ENCODE peak calls at places on chromosomes 11 and 22, in four cellular contexts. G is HFF-Myc; Z is activated CD4-positive, alpha-beta T cell treated with anti-CD3 and anti-CD28 coated beads, Interleukin-2, amount 50 U/mL, for 48 hours; K is thoracic aorta. D is an unnamed sample.

GRCh38 chr11:12211331-12212065 is 101.1 kb downstream of the MICAL2 start:
- DNase-seq in G (no peak), Z (no peak), K (no peak), D (no peak)

GRCh38 chr22:50720861-50721844 is 16.9 kb upstream of the ACR start:
- DNase-seq in G (no peak), Z (no peak), K (no peak), D (no peak)

GRCh38 chr11:130413383-130414106 is 14.9 kb downstream of the ADAMTS8 start:
- DNase-seq in G (no peak), Z (no peak), K (no peak), D (no peak)

GRCh38 chr11:37450613-37451012 is 852.6 kb upstream of the RAG2 start:
- DNase-seq in G (no peak), Z (no peak), K (no peak), D (no peak)

GRCh38 chr11:19276859-19277808 is 36.4 kb upstream of the E2F8 start:
- DNase-seq in G (no peak), Z (no peak), K (no peak), D (peak; percentile 75)

GRCh38 chr11:75639752-75640151 is 29.1 kb downstream of the MAP6 start:
- DNase-seq in G (no peak), Z (no peak), K (peak; percentile 22), D (peak; percentile 50)

GRCh38 chr22:46613606-46613997 is 6.6 kb upstream of the GRAMD4 start:
- DNase-seq in G (no peak), Z (peak; percentile 44), K (no peak), D (peak; percentile 40)

GRCh38 chr11:73875840-73876239 is 806 bp downstream of the COA4 start:
- DNase-seq in G (no peak), Z (no peak), K (no peak), D (no peak)

GRCh38 chr11:12210200-12210599 is 99.8 kb downstream of the MICAL2 start:
- DNase-seq in G (no peak), Z (no peak), K (no peak), D (no peak)

GRCh38 chr22:38751422-38752346 is 4.1 kb downstream of the SUN2 start:
- DNase-seq in G (no peak), Z (peak; percentile 72), K (no peak), D (peak; percentile 83)